ENCODE peak calls at places on chromosomes 11 and 22, in four cellular contexts. W, T, O and P are unnamed samples.

GRCh38 chr11:10490398-10491232 is 35.6 kb downstream of the AMPD3 start:
- DNase-seq in W (peak; percentile 65), T (peak; percentile 27), O (no peak), P (peak; percentile 99)

GRCh38 chr11:66015094-66015881 is 3.5 kb downstream of the CST6 start:
- DNase-seq in W (no peak), T (no peak), O (no peak), P (no peak)

GRCh38 chr11:86660011-86660595 is 12.3 kb downstream of the ME3 start:
- DNase-seq in W (no peak), T (no peak), O (no peak), P (peak; percentile 77)

GRCh38 chr11:420911-421321 is 6.1 kb upstream of the SIGIRR start:
- DNase-seq in W (no peak), T (no peak), O (peak; percentile 41), P (no peak)

GRCh38 chr11:117345039-117345438 is 17.4 kb downstream of the CEP164 start:
- DNase-seq in W (no peak), T (no peak), O (no peak), P (peak; percentile 54)

GRCh38 chr11:107562647-107563208 is 2.8 kb downstream of the ALKBH8 start:
- DNase-seq in W (no peak), T (no peak), O (no peak), P (peak; percentile 91)

GRCh38 chr22:33192156-33192555 is 134.0 kb upstream of the SYN3 start:
- DNase-seq in W (no peak), T (no peak), O (no peak), P (no peak)

GRCh38 chr11:32148824-32149223 is 58.0 kb downstream of the RCN1 start:
- DNase-seq in W (no peak), T (no peak), O (no peak), P (no peak)

GRCh38 chr11:1351278-1351937 is 38.3 kb upstream of the BRSK2 start:
- DNase-seq in W (peak; percentile 91), T (peak; percentile 73), O (no peak), P (no peak)

GRCh38 chr22:46758867-46759290 is 3.6 kb upstream of the TBC1D22A start:
- DNase-seq in W (peak; percentile 96), T (peak; percentile 74), O (peak; percentile 71), P (peak; percentile 63)

GRCh38 chr11:72179804-72180396 is 12.0 kb upstream of the FOLR1 start:
- DNase-seq in W (no peak), T (no peak), O (no peak), P (no peak)

GRCh38 chr11:270451-271208 is 7.6 kb upstream of the NLRP6 start:
- DNase-seq in W (no peak), T (peak; percentile 25), O (peak; percentile 43), P (no peak)

GRCh38 chr22:50686794-50687193 is 14.2 kb downstream of the SHANK3 start:
- DNase-seq in W (no peak), T (no peak), O (peak; percentile 27), P (no peak)

GRCh38 chr11:134864233-134864967 is 452.4 kb upstream of the B3GAT1 start:
- DNase-seq in W (no peak), T (no peak), O (no peak), P (no peak)
- H3K56ac ChIP-seq in W (no peak overlapping the region), T (no peak overlapping the region), O (no peak overlapping the region), P (no peak overlapping the region)

DNA sequence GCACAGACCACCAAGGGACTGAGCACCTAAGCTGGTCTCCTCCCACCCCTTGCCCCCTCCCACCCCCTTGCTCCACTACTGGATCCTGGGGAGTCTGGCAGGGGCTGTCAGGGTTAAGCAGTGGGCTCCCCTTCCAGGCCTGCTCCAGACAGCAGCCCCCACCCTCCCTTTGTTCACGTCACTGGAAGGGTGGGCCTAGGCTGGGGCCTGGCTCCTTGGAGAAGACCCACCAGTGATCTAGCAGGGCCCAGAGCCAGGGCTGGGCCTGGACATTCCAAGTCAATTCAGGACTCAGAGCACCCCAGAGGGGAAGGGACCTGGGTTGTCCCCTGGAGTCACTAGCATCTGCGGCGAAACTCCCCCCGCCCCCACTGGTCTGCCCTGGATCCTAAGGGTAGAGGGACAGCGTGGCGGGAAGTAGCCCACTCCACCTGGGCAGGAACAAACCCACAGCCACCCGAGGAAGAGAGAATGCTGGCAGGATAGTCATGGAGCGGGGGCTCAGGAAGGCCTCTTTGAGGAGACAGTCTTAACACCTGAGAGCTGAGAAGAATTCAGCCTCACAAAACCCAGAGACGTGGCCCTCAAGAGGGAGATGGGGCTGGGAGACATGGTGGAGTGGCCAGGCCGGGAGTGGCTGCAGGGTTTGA is 45.8 kb downstream of the IGLL1 start:
- DNase-seq in W (peak; percentile 65), T (peak; percentile 41), O (no peak), P (no peak)
- H2AK5ac ChIP-seq in W (peak overlapping the region; percentile 100), T (no peak overlapping the region), O (peak overlapping the region; percentile 94), P (no peak overlapping the region)

DNA sequence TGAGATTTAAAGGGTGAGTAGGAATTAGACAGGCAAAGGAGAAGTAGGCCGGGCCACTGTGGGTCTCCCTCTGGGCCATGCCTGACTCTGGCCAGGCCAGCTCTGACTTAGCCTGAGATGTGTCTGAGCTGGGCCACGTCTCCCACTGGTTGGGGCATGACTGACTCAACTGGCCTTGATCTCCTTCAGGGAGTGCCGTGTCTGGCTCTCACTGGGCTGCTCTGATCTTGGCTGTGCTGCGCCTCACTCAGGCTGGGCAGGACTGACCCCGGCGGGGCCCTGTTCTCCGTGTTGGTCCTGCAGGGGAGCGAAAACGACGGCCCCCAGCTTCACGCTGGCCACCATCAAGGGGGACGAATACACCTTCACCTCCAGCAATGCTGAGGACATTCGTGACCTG is 71.3 kb downstream of the MYO7A start:
- DNase-seq in W (no peak), T (no peak), O (no peak), P (no peak)
- H3K56ac ChIP-seq in W (no peak overlapping the region), T (no peak overlapping the region), O (no peak overlapping the region), P (no peak overlapping the region)

DNA sequence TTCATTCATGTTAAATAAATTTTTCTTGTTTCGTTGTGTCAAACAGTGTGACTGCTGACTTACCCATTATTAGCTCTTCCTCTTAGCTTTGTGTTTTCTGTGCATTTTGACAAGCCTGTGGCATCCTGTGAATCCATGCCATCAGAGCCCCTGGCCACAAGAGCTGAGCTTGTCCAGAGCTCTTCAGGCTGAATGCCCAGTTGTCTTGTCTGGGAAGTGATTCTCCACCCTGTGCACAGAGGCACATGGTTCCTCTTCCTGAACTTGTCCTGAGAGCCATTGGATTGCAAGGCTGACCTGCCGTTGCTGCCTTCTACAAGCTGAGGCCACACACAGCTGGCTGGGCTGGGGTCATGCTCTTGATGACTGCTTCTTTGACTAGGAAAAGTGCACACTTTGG is 64.1 kb downstream of the PPP6R3 start:
- DNase-seq in W (no peak), T (no peak), O (no peak), P (no peak)
- H2AK5ac ChIP-seq in W (no peak overlapping the region), T (no peak overlapping the region), O (no peak overlapping the region), P (no peak overlapping the region)